ENCODE peak calls at places on chromosomes 16 and 17, in eight cellular contexts. J is GM13977, M is AG04449, F is body of pancreas, I is neural crest cell, Q is B cell, S is PC-3, K is H9. V is an unnamed sample.

GRCh38 chr16:20740007-20740883 is 1.4 kb downstream of the THUMPD1 start:
- DNase-seq in J (peak; percentile 17), M (no peak), F (peak; percentile 21), I (no peak), Q (no peak), S (peak; percentile 37), K (no peak), V (peak; percentile 20)

GRCh38 chr16:88382491-88383400 is at the start of gene ZNF469:
- DNase-seq in J (no peak), M (no peak), F (no peak), I (no peak), Q (peak; percentile 2), S (peak; percentile 25), K (no peak), V (no peak)

GRCh38 chr16:3026609-3027487 is 3.0 kb downstream of the THOC6 start:
- DNase-seq in J (no peak), M (no peak), F (peak; percentile 37), I (no peak), Q (no peak), S (no peak), K (peak; percentile 37), V (no peak)

GRCh38 chr17:40509626-40510327 is 8.4 kb upstream of the TNS4 start:
- DNase-seq in J (no peak), M (no peak), F (no peak), I (no peak), Q (no peak), S (no peak), K (no peak), V (no peak)

GRCh38 chr16:63361032-63361624 is 1324.9 kb upstream of the CDH8 start:
- DNase-seq in J (peak; percentile 23), M (peak; percentile 14), F (no peak), I (peak; percentile 3), Q (no peak), S (peak; percentile 52), K (no peak), V (no peak)

GRCh38 chr17:77830816-77831490 is 127.5 kb upstream of the TNRC6C start:
- DNase-seq in J (no peak), M (no peak), F (no peak), I (no peak), Q (peak; percentile 35), S (no peak), K (no peak), V (no peak)

GRCh38 chr16:29958756-29959155 is 3.1 kb upstream of the TMEM219 start:
- DNase-seq in J (no peak), M (no peak), F (no peak), I (no peak), Q (no peak), S (no peak), K (no peak), V (no peak)

GRCh38 chr17:18920911-18921441 is 31.0 kb upstream of the SLC5A10 start:
- DNase-seq in J (no peak), M (no peak), F (no peak), I (no peak), Q (no peak), S (peak; percentile 74), K (no peak), V (no peak)

GRCh38 chr16:23803591-23804123 is 32.1 kb upstream of the PRKCB start:
- DNase-seq in J (peak; percentile 78), M (no peak), F (no peak), I (peak; percentile 40), Q (peak; percentile 77), S (peak; percentile 44), K (peak; percentile 82), V (peak; percentile 39)

GRCh38 chr17:77233635-77234334 is 93.0 kb downstream of the SEC14L1 start:
- DNase-seq in J (peak; percentile 72), M (no peak), F (no peak), I (no peak), Q (no peak), S (peak; percentile 97), K (no peak), V (no peak)

GRCh38 chr17:36941265-36942021 is 4.2 kb downstream of the LHX1 start:
- DNase-seq in J (peak; percentile 49), M (no peak), F (no peak), I (no peak), Q (no peak), S (no peak), K (peak; percentile 68), V (no peak)

GRCh38 chr16:25014500-25015147 is 545 bp downstream of the ARHGAP17 start:
- DNase-seq in J (no peak), M (no peak), F (peak; percentile 51), I (peak; percentile 47), Q (no peak), S (peak; percentile 39), K (peak; percentile 51), V (peak; percentile 19)

GRCh38 chr17:37446027-37446426 is 39.3 kb downstream of the TADA2A start:
- DNase-seq in J (peak; percentile 43), M (no peak), F (no peak), I (no peak), Q (no peak), S (peak; percentile 54), K (no peak), V (no peak)

GRCh38 chr16:80594756-80595155 is 54.0 kb downstream of the DYNLRB2 start:
- DNase-seq in J (no peak), M (no peak), F (no peak), I (no peak), Q (no peak), S (peak; percentile 51), K (no peak), V (no peak)

GRCh38 chr17:80101946-80102706 is 745 bp downstream of the GAA start:
- DNase-seq in J (peak; percentile 66), M (no peak), F (no peak), I (no peak), Q (no peak), S (peak; percentile 29), K (no peak), V (no peak)

GRCh38 chr17:59914274-59914854 is 21.4 kb downstream of the RPS6KB1 start:
- DNase-seq in J (peak; percentile 74), M (no peak), F (no peak), I (no peak), Q (no peak), S (peak; percentile 70), K (no peak), V (no peak)

GRCh38 chr17:49972486-49973270 is 3.7 kb downstream of the DLX4 start:
- DNase-seq in J (no peak), M (no peak), F (no peak), I (no peak), Q (no peak), S (no peak), K (peak; percentile 61), V (no peak)

GRCh38 chr16:57013268-57013667 is 23.9 kb downstream of the NLRC5 start:
- DNase-seq in J (no peak), M (no peak), F (no peak), I (no peak), Q (no peak), S (peak; percentile 42), K (no peak), V (no peak)

GRCh38 chr16:2704166-2704982 is 15.7 kb downstream of the PRSS27 start:
- DNase-seq in J (no peak), M (no peak), F (no peak), I (no peak), Q (no peak), S (no peak), K (no peak), V (no peak)

GRCh38 chr17:57599271-57600045 is 145.6 kb downstream of the CCDC182 start:
- DNase-seq in J (no peak), M (no peak), F (no peak), I (no peak), Q (no peak), S (no peak), K (no peak), V (peak; percentile 21)

GRCh38 chr16:85055503-85056210 is 28.1 kb downstream of the KIAA0513 start:
- DNase-seq in J (peak; percentile 70), M (no peak), F (no peak), I (no peak), Q (peak; percentile 83), S (peak; percentile 40), K (no peak), V (peak; percentile 66)

GRCh38 chr16:12319464-12320030 is 343.0 kb downstream of the SNX29 start:
- DNase-seq in J (no peak), M (no peak), F (no peak), I (no peak), Q (no peak), S (no peak), K (no peak), V (no peak)

GRCh38 chr17:15947331-15947730 is 2.4 kb downstream of the ADORA2B start:
- DNase-seq in J (no peak), M (no peak), F (no peak), I (no peak), Q (no peak), S (peak; percentile 77), K (no peak), V (no peak)

GRCh38 chr17:3043737-3044365 is 19.6 kb downstream of the OR1D5 start:
- DNase-seq in J (no peak), M (no peak), F (no peak), I (no peak), Q (no peak), S (no peak), K (no peak), V (no peak)
- TF ChIP-seq CTCF in J (peak; percentile 23), M (no peak), F (peak; percentile 16), I (peak; percentile 44), Q (no peak), S (peak; percentile 42), K (peak; percentile 61), V (no peak)

GRCh38 chr16:17565605-17566004 is 94.8 kb upstream of the XYLT1 start:
- DNase-seq in J (no peak), M (no peak), F (no peak), I (no peak), Q (no peak), S (no peak), K (no peak), V (no peak)
- TF ChIP-seq CTCF in J (peak; percentile 10), M (no peak), F (no peak), I (peak; percentile 23), Q (no peak), S (no peak), K (peak; percentile 20), V (no peak)

GRCh38 chr17:4895121-4895520 is 4.2 kb upstream of the C17orf107 start:
- DNase-seq in J (no peak), M (no peak), F (no peak), I (no peak), Q (no peak), S (no peak), K (no peak), V (no peak)

GRCh38 chr17:4896332-4897197 is 2.8 kb upstream of the C17orf107 start:
- DNase-seq in J (no peak), M (no peak), F (no peak), I (no peak), Q (no peak), S (no peak), K (peak; percentile 32), V (no peak)

GRCh38 chr17:4893721-4894560 is 5.4 kb upstream of the C17orf107 start:
- DNase-seq in J (no peak), M (no peak), F (no peak), I (no peak), Q (no peak), S (no peak), K (no peak), V (no peak)

GRCh38 chr17:4897198-4897657 is 2.1 kb upstream of the C17orf107 start:
- DNase-seq in J (no peak), M (no peak), F (no peak), I (no peak), Q (no peak), S (no peak), K (peak; percentile 32), V (no peak)

GRCh38 chr17:4895676-4896331 is 3.5 kb upstream of the C17orf107 start:
- DNase-seq in J (no peak), M (no peak), F (no peak), I (no peak), Q (no peak), S (no peak), K (peak; percentile 87), V (no peak)
- TF ChIP-seq CTCF in J (peak; percentile 5), M (peak; percentile 18), F (no peak), I (no peak), Q (no peak), S (no peak), K (peak; percentile 60), V (no peak)

GRCh38 chr16:89829630-89830437 is 1.6 kb downstream of the SPIRE2 start:
- DNase-seq in J (no peak), M (no peak), F (no peak), I (no peak), Q (no peak), S (no peak), K (no peak), V (no peak)
- TF ChIP-seq CTCF in J (no peak), M (no peak), F (no peak), I (no peak), Q (no peak), S (no peak), K (no peak), V (no peak)

V was measured in CD8-positive, alpha-beta T cell.